ENCODE peak calls at places on chromosomes 1 and 21, in seven cellular contexts. Q, F, Z, B, U, D and T are unnamed samples.

GRCh38 chr1:234437423-234438171 is 41.4 kb downstream of the TARBP1 start:
- DNase-seq in Q (no peak), F (no peak), Z (no peak), B (no peak), U (no peak), D (no peak), T (no peak)

GRCh38 chr1:31521761-31522555 is 54.4 kb upstream of the TINAGL1 start:
- DNase-seq in Q (no peak), F (no peak), Z (no peak), B (no peak), U (no peak), D (no peak), T (no peak)

GRCh38 chr21:35525443-35525842 is 476.3 kb upstream of the RUNX1 start:
- DNase-seq in Q (no peak), F (no peak), Z (no peak), B (no peak), U (no peak), D (no peak), T (no peak)

GRCh38 chr1:8992936-8993687 is 33.1 kb downstream of the SLC2A7 start:
- DNase-seq in Q (no peak), F (no peak), Z (no peak), B (no peak), U (no peak), D (no peak), T (no peak)

GRCh38 chr1:75614455-75615379 is 3.8 kb upstream of the SLC44A5 start:
- DNase-seq in Q (peak), F (peak), Z (no peak), B (no peak), U (no peak), D (no peak), T (peak)

GRCh38 chr1:119743776-119744597 is 24.7 kb downstream of the HMGCS2 start:
- DNase-seq in Q (peak), F (peak), Z (peak), B (peak), U (no peak), D (peak), T (peak)

GRCh38 chr1:186530104-186530503 is 69.2 kb upstream of the PDC start:
- DNase-seq in Q (no peak), F (no peak), Z (no peak), B (no peak), U (no peak), D (no peak), T (no peak)

GRCh38 chr21:19228241-19228640 is 824.7 kb upstream of the TMPRSS15 start:
- DNase-seq in Q (no peak), F (no peak), Z (no peak), B (no peak), U (no peak), D (no peak), T (no peak)

GRCh38 chr1:183778568-183779433 is 26.1 kb upstream of the RGL1 start:
- DNase-seq in Q (no peak), F (no peak), Z (no peak), B (no peak), U (no peak), D (no peak), T (no peak)

GRCh38 chr1:56897150-56898004 is 42.8 kb downstream of the C8A start:
- DNase-seq in Q (no peak), F (no peak), Z (no peak), B (no peak), U (no peak), D (no peak), T (peak)

GRCh38 chr1:51942281-51942680 is 48.2 kb downstream of the RAB3B start:
- DNase-seq in Q (no peak), F (no peak), Z (no peak), B (no peak), U (no peak), D (no peak), T (no peak)

GRCh38 chr1:152186556-152187285 is 27.7 kb upstream of the RPTN start:
- DNase-seq in Q (no peak), F (no peak), Z (no peak), B (no peak), U (no peak), D (no peak), T (no peak)

GRCh38 chr21:33734818-33735217 is 92.5 kb downstream of the ITSN1 start:
- DNase-seq in Q (peak), F (no peak), Z (no peak), B (no peak), U (no peak), D (no peak), T (no peak)

GRCh38 chr1:181204530-181204929 is 116.0 kb downstream of the IER5 start:
- DNase-seq in Q (no peak), F (no peak), Z (no peak), B (no peak), U (no peak), D (no peak), T (no peak)

GRCh38 chr1:51309291-51309690 is 21.1 kb downstream of the TTC39A start:
- DNase-seq in Q (no peak), F (no peak), Z (no peak), B (no peak), U (no peak), D (no peak), T (no peak)